ENCODE peak calls at places on chromosomes 6 and 20, in six cellular contexts. U, W, V, C, N and O are unnamed samples.

GRCh38 chr20:18783385-18783959 is 30.1 kb upstream of the SCP2D1 start:
- DNase-seq in U (no peak), W (no peak), V (no peak), C (no peak), N (no peak), O (no peak)

GRCh38 chr20:8757146-8757545 is 311.7 kb upstream of the PLCB4 start:
- DNase-seq in U (peak), W (no peak), V (no peak), C (no peak), N (no peak), O (no peak)

GRCh38 chr20:48750376-48750775 is 77.4 kb downstream of the PREX1 start:
- DNase-seq in U (no peak), W (no peak), V (no peak), C (no peak), N (no peak), O (no peak)

GRCh38 chr6:135250234-135250633 is 69.1 kb downstream of the MYB start:
- DNase-seq in U (no peak), W (no peak), V (no peak), C (no peak), N (no peak), O (no peak)

GRCh38 chr6:149212892-149213786 is 104.4 kb upstream of the TAB2 start:
- DNase-seq in U (peak), W (no peak), V (no peak), C (no peak), N (no peak), O (no peak)

GRCh38 chr20:20009784-20010253 is 7.3 kb upstream of the NAA20 start:
- DNase-seq in U (no peak), W (no peak), V (no peak), C (no peak), N (peak), O (no peak)

GRCh38 chr20:53706511-53707031 is 112.9 kb upstream of the ZNF217 start:
- DNase-seq in U (peak), W (no peak), V (no peak), C (no peak), N (no peak), O (no peak)

GRCh38 chr6:161356167-161356844 is 82.4 kb upstream of the AGPAT4 start:
- DNase-seq in U (no peak), W (no peak), V (no peak), C (no peak), N (no peak), O (no peak)

GRCh38 chr6:3312604-3313167 is 53.9 kb downstream of the PSMG4 start:
- DNase-seq in U (no peak), W (peak), V (no peak), C (peak), N (no peak), O (no peak)

GRCh38 chr20:51624157-51624731 is 81.7 kb upstream of the NFATC2 start:
- DNase-seq in U (peak), W (peak), V (peak), C (no peak), N (peak), O (peak)

GRCh38 chr6:117118490-117118889 is 146.9 kb upstream of the VGLL2 start:
- DNase-seq in U (no peak), W (no peak), V (no peak), C (no peak), N (no peak), O (no peak)

GRCh38 chr20:24134930-24135329 is 146.4 kb upstream of the GGTLC1 start:
- DNase-seq in U (no peak), W (no peak), V (no peak), C (no peak), N (no peak), O (no peak)

GRCh38 chr6:161058746-161059145 is 67.2 kb downstream of the MAP3K4 start:
- DNase-seq in U (peak), W (no peak), V (no peak), C (no peak), N (no peak), O (no peak)

GRCh38 chr6:120857422-120857821 is 476.9 kb downstream of the TBC1D32 start:
- DNase-seq in U (no peak), W (no peak), V (no peak), C (no peak), N (no peak), O (no peak)

GRCh38 chr20:16620961-16621360 is 47.7 kb upstream of the KIF16B start:
- DNase-seq in U (no peak), W (no peak), V (no peak), C (no peak), N (no peak), O (no peak)

GRCh38 chr20:46992640-46993035 is 98.0 kb downstream of the EYA2 start:
- DNase-seq in U (no peak), W (no peak), V (no peak), C (no peak), N (no peak), O (no peak)

GRCh38 chr20:22583773-22584629 is at the start of gene FOXA2:
- DNase-seq in U (no peak), W (no peak), V (no peak), C (no peak), N (peak), O (no peak)

GRCh38 chr6:63351995-63352586 is 32.3 kb upstream of the LGSN start:
- DNase-seq in U (peak), W (no peak), V (no peak), C (no peak), N (peak), O (no peak)

GRCh38 chr6:167668019-167668753 is 158.5 kb upstream of the AFDN start:
- DNase-seq in U (no peak), W (peak), V (no peak), C (no peak), N (peak), O (no peak)

GRCh38 chr20:51378171-51378928 is 164.2 kb downstream of the NFATC2 start:
- DNase-seq in U (no peak), W (no peak), V (no peak), C (no peak), N (no peak), O (no peak)

GRCh38 chr20:22180244-22180643 is 404.1 kb downstream of the FOXA2 start:
- DNase-seq in U (no peak), W (no peak), V (no peak), C (no peak), N (peak), O (no peak)

GRCh38 chr6:3368701-3369100 is 88.1 kb downstream of the SLC22A23 start:
- DNase-seq in U (no peak), W (no peak), V (no peak), C (no peak), N (no peak), O (no peak)

GRCh38 chr20:38395165-38395564 is 40.0 kb downstream of the SNHG17 start:
- DNase-seq in U (peak), W (no peak), V (no peak), C (no peak), N (no peak), O (no peak)

GRCh38 chr20:36754656-36755222 is 8.8 kb upstream of the NDRG3 start:
- DNase-seq in U (peak), W (peak), V (no peak), C (peak), N (peak), O (no peak)

GRCh38 chr6:122747573-122747972 is 31.9 kb upstream of the FABP7 start:
- DNase-seq in U (no peak), W (no peak), V (no peak), C (no peak), N (no peak), O (no peak)

GRCh38 chr20:61813791-61814190 is 251.9 kb downstream of the TAF4 start:
- DNase-seq in U (no peak), W (no peak), V (no peak), C (no peak), N (no peak), O (no peak)

GRCh38 chr6:151321438-151321837 is 69.9 kb downstream of the ZBTB2 start:
- DNase-seq in U (no peak), W (no peak), V (no peak), C (no peak), N (no peak), O (no peak)
- H3K27ac ChIP-seq in U (no peak), W (no peak), V (no peak), C (no peak), N (no peak), O (no peak)

GRCh38 chr20:58888521-58889333 is 36.2 kb downstream of the GNAS start:
- DNase-seq in U (peak), W (peak), V (peak), C (peak), N (peak), O (peak)
- H3K27ac ChIP-seq in U (peak), W (peak), V (peak), C (peak), N (peak), O (peak)

GRCh38 chr6:17707371-17707651 is 586 bp upstream of the NUP153 start:
- DNase-seq in U (no peak), W (no peak), V (no peak), C (no peak), N (no peak), O (no peak)
- H3K27ac ChIP-seq in U (no peak), W (peak), V (peak), C (peak), N (peak), O (peak)

GRCh38 chr6:98957440-98957839 is 9.7 kb upstream of the FBXL4 start:
- DNase-seq in U (peak), W (peak), V (no peak), C (peak), N (peak), O (no peak)
- H3K27ac ChIP-seq in U (no peak), W (no peak), V (no peak), C (no peak), N (no peak), O (no peak)

GRCh38 chr6:142463988-142464387 is 162.2 kb downstream of the ADGRG6 start:
- DNase-seq in U (no peak), W (no peak), V (no peak), C (no peak), N (no peak), O (no peak)
- H3K27ac ChIP-seq in U (no peak), W (no peak), V (no peak), C (no peak), N (no peak), O (no peak)

GRCh38 chr6:38371312-38371672 is 268.4 kb downstream of the BTBD9 start:
- DNase-seq in U (no peak), W (peak), V (no peak), C (peak), N (no peak), O (no peak)
- H3K27ac ChIP-seq in U (no peak), W (peak), V (peak), C (peak), N (no peak), O (no peak)

GRCh38 chr6:15325540-15325955 is 79.7 kb downstream of the JARID2 start:
- DNase-seq in U (no peak), W (no peak), V (no peak), C (no peak), N (no peak), O (no peak)
- H3K27ac ChIP-seq in U (no peak), W (no peak), V (no peak), C (no peak), N (peak), O (no peak)

GRCh38 chr6:70135219-70135769 is 167.6 kb downstream of the COL9A1 start:
- DNase-seq in U (no peak), W (no peak), V (no peak), C (no peak), N (no peak), O (no peak)
- H3K27ac ChIP-seq in U (no peak), W (no peak), V (no peak), C (no peak), N (no peak), O (no peak)